ENCODE peak calls at places on chromosomes 11 and 22, in eight cellular contexts. One of them, this sample, is unnamed.

GRCh38 chr11:44579172-44579804 is 13.8 kb downstream of the CD82 start:
- DNase-seq in lower leg skin: no peak
- DNase-seq in IMR-90: no peak
- DNase-seq in NB4: no peak
- DNase-seq in testis: no peak
- DNase-seq in spleen: peak; percentile 74
- DNase-seq in body of pancreas: no peak
- DNase-seq in erythroblast: no peak
- DNase-seq in this sample: no peak

GRCh38 chr22:43798492-43798891 is 13.6 kb downstream of the EFCAB6 start:
- DNase-seq in IMR-90: peak; percentile 63
- DNase-seq in testis: no peak
- DNase-seq in body of pancreas: no peak
- DNase-seq in erythroblast: no peak
- DNase-seq in NB4: no peak
- DNase-seq in spleen: no peak
- DNase-seq in lower leg skin: no peak
- DNase-seq in this sample: no peak

GRCh38 chr22:27491888-27492287 is 309.7 kb downstream of the MN1 start:
- DNase-seq in spleen: no peak
- DNase-seq in body of pancreas: no peak
- DNase-seq in testis: no peak
- DNase-seq in NB4: no peak
- DNase-seq in lower leg skin: no peak
- DNase-seq in erythroblast: no peak
- DNase-seq in IMR-90: no peak
- DNase-seq in this sample: no peak

GRCh38 chr11:64743591-64744543 is at the start of gene RASGRP2:
- DNase-seq in IMR-90: no peak
- DNase-seq in erythroblast: peak; percentile 63
- DNase-seq in NB4: peak; percentile 94
- DNase-seq in body of pancreas: peak; percentile 65
- DNase-seq in testis: peak; percentile 82
- DNase-seq in spleen: peak; percentile 99
- DNase-seq in lower leg skin: peak; percentile 49
- DNase-seq in this sample: peak; percentile 88

GRCh38 chr11:66334605-66335442 is 1.4 kb downstream of the RIN1 start:
- DNase-seq in lower leg skin: no peak
- DNase-seq in testis: no peak
- DNase-seq in IMR-90: no peak
- DNase-seq in spleen: peak; percentile 69
- DNase-seq in body of pancreas: no peak
- DNase-seq in erythroblast: no peak
- DNase-seq in NB4: peak; percentile 92
- DNase-seq in this sample: peak; percentile 51

GRCh38 chr11:60305906-60306619 is 21.0 kb upstream of the MS4A6E start:
- DNase-seq in spleen: no peak
- DNase-seq in NB4: no peak
- DNase-seq in erythroblast: no peak
- DNase-seq in IMR-90: no peak
- DNase-seq in body of pancreas: no peak
- DNase-seq in testis: no peak
- DNase-seq in lower leg skin: no peak
- DNase-seq in this sample: no peak

GRCh38 chr22:38202437-38203089 is 769 bp downstream of the MAFF start:
- DNase-seq in NB4: peak; percentile 76
- DNase-seq in IMR-90: peak; percentile 92
- DNase-seq in erythroblast: peak; percentile 87
- DNase-seq in testis: peak; percentile 93
- DNase-seq in lower leg skin: peak; percentile 89
- DNase-seq in body of pancreas: peak; percentile 92
- DNase-seq in spleen: peak; percentile 93
- DNase-seq in this sample: peak; percentile 95

GRCh38 chr11:103832762-103833161 is 203.7 kb upstream of the DDI1 start:
- DNase-seq in lower leg skin: no peak
- DNase-seq in erythroblast: no peak
- DNase-seq in body of pancreas: no peak
- DNase-seq in spleen: no peak
- DNase-seq in IMR-90: peak; percentile 32
- DNase-seq in NB4: no peak
- DNase-seq in testis: no peak
- DNase-seq in this sample: no peak

GRCh38 chr11:115135936-115136335 is 368.3 kb downstream of the CADM1 start:
- DNase-seq in lower leg skin: no peak
- DNase-seq in NB4: no peak
- DNase-seq in spleen: no peak
- DNase-seq in IMR-90: no peak
- DNase-seq in body of pancreas: no peak
- DNase-seq in erythroblast: no peak
- DNase-seq in testis: no peak
- DNase-seq in this sample: no peak

GRCh38 chr22:42116848-42117424 is 13.7 kb downstream of the CYP2D6 start:
- DNase-seq in erythroblast: no peak
- DNase-seq in IMR-90: peak; percentile 4
- DNase-seq in spleen: no peak
- DNase-seq in body of pancreas: peak; percentile 51
- DNase-seq in lower leg skin: no peak
- DNase-seq in NB4: no peak
- DNase-seq in testis: no peak
- DNase-seq in this sample: no peak

GRCh38 chr11:78350646-78351165 is 66.9 kb downstream of the GAB2 start:
- DNase-seq in lower leg skin: peak; percentile 43
- DNase-seq in erythroblast: peak; percentile 8
- DNase-seq in body of pancreas: no peak
- DNase-seq in IMR-90: peak; percentile 47
- DNase-seq in testis: peak; percentile 18
- DNase-seq in spleen: no peak
- DNase-seq in NB4: peak; percentile 90
- DNase-seq in this sample: no peak

GRCh38 chr11:18394928-18395734 is 768 bp downstream of the LDHA start:
- DNase-seq in NB4: peak; percentile 44
- DNase-seq in body of pancreas: no peak
- DNase-seq in lower leg skin: no peak
- DNase-seq in IMR-90: peak; percentile 3
- DNase-seq in erythroblast: peak; percentile 59
- DNase-seq in testis: peak; percentile 36
- DNase-seq in spleen: peak; percentile 78
- DNase-seq in this sample: peak; percentile 55

GRCh38 chr11:83150450-83150849 is 6.5 kb upstream of the PCF11 start:
- DNase-seq in body of pancreas: no peak
- DNase-seq in NB4: no peak
- DNase-seq in IMR-90: no peak
- DNase-seq in testis: no peak
- DNase-seq in lower leg skin: no peak
- DNase-seq in erythroblast: no peak
- DNase-seq in spleen: no peak
- DNase-seq in this sample: no peak

GRCh38 chr11:1174441-1175370 is 17.0 kb downstream of the MUC5AC start:
- DNase-seq in spleen: no peak
- DNase-seq in lower leg skin: no peak
- DNase-seq in IMR-90: no peak
- DNase-seq in erythroblast: no peak
- DNase-seq in NB4: no peak
- DNase-seq in testis: no peak
- DNase-seq in body of pancreas: no peak
- DNase-seq in this sample: no peak

GRCh38 chr11:7533199-7534029 is 19.6 kb downstream of the PPFIBP2 start:
- DNase-seq in erythroblast: no peak
- DNase-seq in IMR-90: no peak
- DNase-seq in lower leg skin: no peak
- DNase-seq in spleen: no peak
- DNase-seq in body of pancreas: no peak
- DNase-seq in testis: no peak
- DNase-seq in NB4: no peak
- DNase-seq in this sample: no peak

GRCh38 chr11:93765551-93765950 is 18.5 kb upstream of the MED17 start:
- DNase-seq in IMR-90: no peak
- DNase-seq in NB4: no peak
- DNase-seq in body of pancreas: no peak
- DNase-seq in lower leg skin: no peak
- DNase-seq in erythroblast: no peak
- DNase-seq in spleen: no peak
- DNase-seq in testis: no peak
- DNase-seq in this sample: no peak

GRCh38 chr22:20629401-20629800 is 122.0 kb downstream of the MED15 start:
- DNase-seq in lower leg skin: no peak
- DNase-seq in erythroblast: no peak
- DNase-seq in NB4: no peak
- DNase-seq in spleen: no peak
- DNase-seq in IMR-90: no peak
- DNase-seq in body of pancreas: no peak
- DNase-seq in testis: no peak
- DNase-seq in this sample: no peak

GRCh38 chr22:42341779-42342178 is 71.3 kb upstream of the TCF20 start:
- DNase-seq in spleen: no peak
- DNase-seq in NB4: no peak
- DNase-seq in body of pancreas: no peak
- DNase-seq in lower leg skin: no peak
- DNase-seq in IMR-90: no peak
- DNase-seq in erythroblast: no peak
- DNase-seq in testis: no peak
- DNase-seq in this sample: no peak

GRCh38 chr22:23216331-23217170 is 36.2 kb downstream of the BCR start:
- DNase-seq in erythroblast: peak; percentile 51
- DNase-seq in spleen: peak; percentile 77
- DNase-seq in lower leg skin: no peak
- DNase-seq in IMR-90: no peak
- DNase-seq in body of pancreas: no peak
- DNase-seq in testis: no peak
- DNase-seq in NB4: peak; percentile 93
- DNase-seq in this sample: peak; percentile 44

GRCh38 chr11:44032304-44033085 is 15.3 kb upstream of the ACCSL start:
- DNase-seq in testis: peak; percentile 37
- DNase-seq in IMR-90: peak; percentile 72
- DNase-seq in NB4: no peak
- DNase-seq in body of pancreas: no peak
- DNase-seq in spleen: no peak
- DNase-seq in lower leg skin: peak; percentile 48
- DNase-seq in erythroblast: no peak
- DNase-seq in this sample: no peak

GRCh38 chr11:47577460-47578041 is 1.2 kb downstream of the KBTBD4 start:
- DNase-seq in spleen: peak; percentile 62
- DNase-seq in body of pancreas: no peak
- DNase-seq in NB4: no peak
- DNase-seq in IMR-90: no peak
- DNase-seq in testis: no peak
- DNase-seq in erythroblast: no peak
- DNase-seq in lower leg skin: no peak
- DNase-seq in this sample: peak; percentile 31

GRCh38 chr11:134569195-134569594 is 157.2 kb upstream of the B3GAT1 start:
- DNase-seq in lower leg skin: no peak
- DNase-seq in testis: no peak
- DNase-seq in body of pancreas: no peak
- DNase-seq in erythroblast: no peak
- DNase-seq in IMR-90: no peak
- DNase-seq in NB4: no peak
- DNase-seq in spleen: no peak
- DNase-seq in this sample: no peak

GRCh38 chr11:47467372-47467771 is 18.4 kb upstream of the RAPSN start:
- DNase-seq in NB4: no peak
- DNase-seq in IMR-90: no peak
- DNase-seq in lower leg skin: no peak
- DNase-seq in erythroblast: no peak
- DNase-seq in testis: no peak
- DNase-seq in body of pancreas: peak; percentile 52
- DNase-seq in spleen: peak; percentile 70
- DNase-seq in this sample: peak; percentile 35

DNA sequence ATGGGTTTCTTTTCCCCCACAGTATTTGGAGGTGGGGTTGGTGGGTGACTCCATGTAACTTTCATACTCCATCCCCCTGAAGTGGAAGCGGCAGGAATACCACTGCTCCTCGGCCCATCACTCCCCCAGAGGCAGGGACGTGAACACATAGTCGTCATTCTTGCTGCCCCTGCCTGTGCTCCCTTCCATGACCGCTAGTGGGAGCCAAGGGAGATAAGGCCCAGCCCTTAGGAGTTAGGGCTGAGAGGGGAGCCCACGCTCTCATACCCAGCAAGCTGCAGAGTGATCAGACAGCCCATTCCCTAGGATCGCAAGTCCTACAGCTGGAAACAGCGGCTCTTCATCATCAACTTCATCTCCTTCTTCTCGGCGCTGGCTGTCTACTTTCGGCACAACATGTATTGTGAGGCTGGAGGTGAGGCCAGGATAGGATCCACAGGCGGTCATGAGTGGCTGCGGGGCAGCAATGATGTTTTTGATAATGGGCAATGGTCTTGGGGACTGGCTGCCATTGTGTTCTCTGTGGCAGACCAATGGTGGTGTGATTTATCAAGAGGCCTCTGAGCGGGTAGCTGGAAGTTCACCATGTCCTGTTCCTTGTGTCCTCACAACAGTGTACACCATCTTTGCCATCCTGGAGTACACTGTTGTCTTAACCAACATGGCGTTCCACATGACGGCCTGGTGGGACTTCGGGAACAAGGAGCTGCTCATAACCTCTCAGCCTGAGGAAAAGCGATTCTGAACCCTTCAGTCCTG is 15.9 kb downstream of the RHOG start:
- DNase-seq in lower leg skin: no peak
- DNase-seq in body of pancreas: peak; percentile 72
- DNase-seq in IMR-90: no peak
- DNase-seq in testis: peak; percentile 45
- DNase-seq in NB4: peak; percentile 89
- DNase-seq in spleen: peak; percentile 90
- DNase-seq in erythroblast: peak; percentile 86
- DNase-seq in this sample: no peak
- TF ChIP-seq POLR2A in lower leg skin: no peak
- TF ChIP-seq POLR2A in body of pancreas: no peak
- TF ChIP-seq POLR2A in IMR-90: no peak
- TF ChIP-seq POLR2A in testis: no peak
- TF ChIP-seq POLR2A in NB4: no peak
- TF ChIP-seq POLR2A in spleen: no peak
- TF ChIP-seq POLR2A in erythroblast: no peak
- TF ChIP-seq POLR2A in this sample: no peak

GRCh38 chr22:33361581-33361980 is 303.4 kb upstream of the SYN3 start:
- DNase-seq in spleen: no peak
- DNase-seq in erythroblast: no peak
- DNase-seq in testis: no peak
- DNase-seq in NB4: peak; percentile 3
- DNase-seq in body of pancreas: no peak
- DNase-seq in IMR-90: peak; percentile 39
- DNase-seq in lower leg skin: no peak
- DNase-seq in this sample: no peak
- TF ChIP-seq POLR2A in spleen: no peak
- TF ChIP-seq POLR2A in erythroblast: no peak
- TF ChIP-seq POLR2A in testis: no peak
- TF ChIP-seq POLR2A in NB4: no peak
- TF ChIP-seq POLR2A in body of pancreas: no peak
- TF ChIP-seq POLR2A in IMR-90: no peak
- TF ChIP-seq POLR2A in lower leg skin: no peak
- TF ChIP-seq POLR2A in this sample: no peak

GRCh38 chr11:62882811-62883496 is 2.3 kb downstream of the SLC3A2 start:
- DNase-seq in IMR-90: no peak
- DNase-seq in erythroblast: no peak
- DNase-seq in body of pancreas: no peak
- DNase-seq in lower leg skin: no peak
- DNase-seq in testis: no peak
- DNase-seq in spleen: no peak
- DNase-seq in NB4: no peak
- DNase-seq in this sample: no peak
- TF ChIP-seq POLR2A in IMR-90: no peak
- TF ChIP-seq POLR2A in erythroblast: no peak
- TF ChIP-seq POLR2A in body of pancreas: no peak
- TF ChIP-seq POLR2A in lower leg skin: no peak
- TF ChIP-seq POLR2A in testis: no peak
- TF ChIP-seq POLR2A in spleen: no peak
- TF ChIP-seq POLR2A in NB4: no peak
- TF ChIP-seq POLR2A in this sample: no peak

GRCh38 chr22:47659467-47660302 is 897.2 kb downstream of the TBC1D22A start:
- DNase-seq in erythroblast: no peak
- DNase-seq in IMR-90: no peak
- DNase-seq in testis: no peak
- DNase-seq in spleen: no peak
- DNase-seq in lower leg skin: no peak
- DNase-seq in body of pancreas: no peak
- DNase-seq in NB4: no peak
- DNase-seq in this sample: no peak
- TF ChIP-seq POLR2A in erythroblast: no peak
- TF ChIP-seq POLR2A in IMR-90: no peak
- TF ChIP-seq POLR2A in testis: no peak
- TF ChIP-seq POLR2A in spleen: no peak
- TF ChIP-seq POLR2A in lower leg skin: no peak
- TF ChIP-seq POLR2A in body of pancreas: no peak
- TF ChIP-seq POLR2A in NB4: no peak
- TF ChIP-seq POLR2A in this sample: no peak

This sample was measured in right lobe of liver.